ENCODE peak calls at places on chromosomes 12 and 14, in seven cellular contexts. N is K562, P is GM12891, Q is HepG2, S is GM12878, X is SK-N-SH, G is H1. I is an unnamed sample.

GRCh38 chr12:52223411-52224039 is 9.5 kb upstream of the KRT7 start:
- DNase-seq in N (no peak), P (no peak), Q (no peak), S (no peak), X (no peak), G (no peak), I (no peak)

GRCh38 chr14:31080489-31080888 is 54.3 kb upstream of the STRN3 start:
- DNase-seq in N (no peak), P (no peak), Q (no peak), S (no peak), X (no peak), G (peak; percentile 17), I (no peak)

GRCh38 chr14:60722163-60722835 is 1.9 kb downstream of the SIX4 start:
- DNase-seq in N (peak; percentile 16), P (peak; percentile 46), Q (peak; percentile 89), S (no peak), X (peak; percentile 58), G (peak; percentile 82), I (peak; percentile 38)

GRCh38 chr12:27751386-27752047 is 28.5 kb upstream of the KLHL42 start:
- DNase-seq in N (no peak), P (no peak), Q (no peak), S (no peak), X (no peak), G (no peak), I (no peak)

GRCh38 chr12:24553259-24553658 is 395.6 kb downstream of the BCAT1 start:
- DNase-seq in N (no peak), P (no peak), Q (no peak), S (no peak), X (no peak), G (no peak), I (no peak)

GRCh38 chr14:102479777-102480176 is 29.8 kb downstream of the ANKRD9 start:
- DNase-seq in N (no peak), P (no peak), Q (no peak), S (no peak), X (peak; percentile 61), G (no peak), I (no peak)

GRCh38 chr12:92341333-92341691 is 195.7 kb upstream of the BTG1 start:
- DNase-seq in N (no peak), P (no peak), Q (peak; percentile 9), S (no peak), X (no peak), G (no peak), I (no peak)

GRCh38 chr12:188910-189621 is 24.9 kb downstream of the SLC6A12 start:
- DNase-seq in N (peak; percentile 86), P (peak; percentile 81), Q (no peak), S (no peak), X (peak; percentile 96), G (peak; percentile 87), I (peak; percentile 48)

GRCh38 chr12:104177663-104178501 is 37.7 kb upstream of the TXNRD1 start:
- DNase-seq in N (peak; percentile 31), P (no peak), Q (peak; percentile 8), S (no peak), X (peak; percentile 27), G (peak; percentile 38), I (no peak)

GRCh38 chr14:52227559-52228222 is 39.8 kb upstream of the PTGDR start:
- DNase-seq in N (no peak), P (no peak), Q (no peak), S (no peak), X (no peak), G (no peak), I (no peak)

GRCh38 chr14:21069388-21070082 is 569 bp upstream of the ARHGEF40 start:
- DNase-seq in N (no peak), P (no peak), Q (peak; percentile 85), S (no peak), X (peak; percentile 77), G (peak; percentile 81), I (no peak)

GRCh38 chr14:72677664-72678063 is 216.2 kb downstream of the DPF3 start:
- DNase-seq in N (no peak), P (no peak), Q (no peak), S (no peak), X (no peak), G (no peak), I (no peak)

GRCh38 chr14:72786377-72787350 is 107.2 kb downstream of the DPF3 start:
- DNase-seq in N (no peak), P (no peak), Q (no peak), S (no peak), X (no peak), G (no peak), I (no peak)

GRCh38 chr14:93930296-93930988 is 3.3 kb downstream of the FAM181A start:
- DNase-seq in N (no peak), P (no peak), Q (no peak), S (no peak), X (no peak), G (no peak), I (no peak)

GRCh38 chr14:93927746-93928145 is 602 bp downstream of the FAM181A start:
- DNase-seq in N (no peak), P (no peak), Q (no peak), S (no peak), X (no peak), G (no peak), I (no peak)

GRCh38 chr14:93928184-93929047 is 1.3 kb downstream of the FAM181A start:
- DNase-seq in N (no peak), P (no peak), Q (no peak), S (no peak), X (no peak), G (no peak), I (no peak)

GRCh38 chr14:93929657-93930056 is 2.5 kb downstream of the FAM181A start:
- DNase-seq in N (no peak), P (no peak), Q (no peak), S (no peak), X (no peak), G (no peak), I (no peak)

GRCh38 chr14:93929048-93929535 is 1.9 kb downstream of the FAM181A start:
- DNase-seq in N (no peak), P (no peak), Q (no peak), S (no peak), X (no peak), G (no peak), I (no peak)
- TF ChIP-seq POLR2AphosphoS5 in N (no peak), P (no peak), Q (no peak), S (no peak), X (no peak), G (no peak), I (no peak)

GRCh38 chr12:132847363-132848356 is 19.0 kb upstream of the GOLGA3 start:
- DNase-seq in N (no peak), P (no peak), Q (no peak), S (no peak), X (no peak), G (peak; percentile 68), I (no peak)
- TF ChIP-seq TAF1 in N (no peak), P (no peak), Q (no peak), S (no peak), X (no peak), G (no peak), I (no peak)

GRCh38 chr14:74705607-74706006 is 7.3 kb downstream of the AREL1 start:
- DNase-seq in N (no peak), P (no peak), Q (no peak), S (no peak), X (no peak), G (no peak), I (no peak)

GRCh38 chr14:74698894-74699293 is 14.0 kb downstream of the AREL1 start:
- DNase-seq in N (no peak), P (no peak), Q (no peak), S (no peak), X (no peak), G (no peak), I (no peak)

GRCh38 chr14:74703043-74703442 is 9.8 kb downstream of the AREL1 start:
- DNase-seq in N (no peak), P (no peak), Q (no peak), S (no peak), X (no peak), G (no peak), I (no peak)

GRCh38 chr14:74704656-74705055 is 8.2 kb downstream of the AREL1 start:
- DNase-seq in N (no peak), P (no peak), Q (no peak), S (no peak), X (no peak), G (no peak), I (no peak)

DNA sequence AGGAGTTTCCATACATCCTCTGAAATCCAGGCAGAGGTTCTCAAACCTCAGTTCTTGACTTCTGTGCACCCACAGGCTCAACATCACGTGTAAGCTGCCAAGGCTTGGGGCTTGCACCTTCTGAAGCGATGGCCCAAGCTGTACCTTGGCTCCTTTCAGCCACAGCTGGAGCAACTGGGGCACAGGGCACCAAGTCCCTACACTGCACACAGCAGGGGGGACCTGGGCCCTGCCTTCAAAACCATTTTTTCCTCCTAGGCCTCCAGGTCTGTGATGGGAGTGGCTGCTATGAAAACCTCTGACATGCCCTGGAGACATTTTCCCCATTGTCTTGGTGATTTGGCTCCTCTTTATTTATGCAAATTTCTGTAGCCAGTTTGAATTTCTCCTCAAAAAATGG is 10.6 kb downstream of the AREL1 start:
- DNase-seq in N (no peak), P (no peak), Q (no peak), S (no peak), X (no peak), G (no peak), I (no peak)
- TF ChIP-seq POLR2AphosphoS5 in N (no peak), P (no peak), Q (no peak), S (no peak), X (no peak), G (no peak), I (no peak)

DNA sequence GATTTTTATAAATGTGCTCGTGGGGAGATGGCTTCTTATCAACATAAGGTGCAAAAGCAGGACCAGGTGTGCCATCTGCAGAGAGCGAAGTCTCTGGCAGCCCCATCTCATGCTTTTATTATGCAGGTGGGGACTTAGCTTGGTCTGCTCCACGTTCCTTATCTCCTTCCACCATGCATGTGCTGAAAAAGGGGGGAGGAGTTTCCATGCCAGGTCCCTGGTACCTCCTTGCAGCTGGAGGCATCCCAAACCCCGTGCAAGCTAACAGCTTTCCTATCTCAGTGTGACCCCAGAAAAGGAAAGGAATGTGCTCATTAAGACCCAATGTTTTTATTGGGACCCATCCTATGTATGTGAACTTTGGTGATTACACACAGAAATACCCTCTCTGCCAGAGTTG is 608.5 kb downstream of the TMEM121 start:
- DNase-seq in N (no peak), P (no peak), Q (no peak), S (no peak), X (no peak), G (no peak), I (no peak)
- TF ChIP-seq TAF1 in N (no peak), P (no peak), Q (no peak), S (no peak), X (no peak), G (no peak), I (no peak)

DNA sequence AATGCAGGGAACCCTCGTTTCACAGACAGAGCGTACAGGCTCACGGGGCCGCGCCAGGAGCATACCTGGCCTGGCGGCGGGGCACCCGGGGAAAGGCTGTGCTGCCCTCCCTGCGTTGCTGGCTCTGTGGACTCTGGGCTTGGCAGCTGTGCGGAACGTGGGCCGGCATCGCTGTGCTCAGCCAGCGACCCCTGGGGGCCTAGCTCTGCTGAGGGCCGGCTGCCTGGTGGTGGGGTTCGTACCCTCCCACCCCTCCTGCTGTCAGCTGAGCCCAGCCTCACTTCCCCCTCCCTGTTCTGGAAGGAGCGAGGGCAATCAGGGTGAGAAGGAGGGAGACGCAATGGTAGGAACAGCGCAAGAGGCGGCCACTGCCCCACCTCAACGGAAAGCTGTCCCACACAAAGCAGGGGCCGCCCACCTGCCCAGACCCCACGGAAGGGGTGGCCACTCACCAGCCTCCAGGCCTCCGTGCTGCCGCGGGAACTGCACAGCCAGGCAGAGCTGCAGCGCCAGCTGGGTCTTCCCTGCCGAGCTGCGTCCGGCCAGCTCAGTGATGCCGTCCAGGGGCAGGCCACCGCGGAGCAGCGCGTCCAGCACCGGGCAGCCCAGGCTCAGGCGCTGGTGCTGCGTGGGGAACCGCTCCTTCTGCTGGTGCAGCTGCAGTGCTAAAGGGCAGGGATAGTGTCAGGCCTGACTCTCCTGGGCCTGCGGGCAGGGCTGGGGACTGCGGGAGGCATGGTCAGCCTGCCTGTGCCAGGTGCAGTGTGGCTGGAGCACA is 8.5 kb downstream of the XRCC3 start:
- DNase-seq in N (no peak), P (no peak), Q (no peak), S (no peak), X (no peak), G (no peak), I (no peak)
- TF ChIP-seq POLR2AphosphoS5 in N (no peak), P (no peak), Q (no peak), S (no peak), X (no peak), G (no peak), I (no peak)

I was measured in GM12892.